ENCODE peak calls at places on chromosomes 12 and 14, in four cellular contexts. F is OCI-M1, C is hypothalamus, H is HFFc6. T is an unnamed sample.

GRCh38 chr14:73887116-73887490 is 444 bp downstream of the ZNF410 start:
- DNase-seq in F (peak), C (no peak), H (no peak), T (no peak)

GRCh38 chr14:21030531-21030930 is 514 bp downstream of the TPPP2 start:
- DNase-seq in F (no peak), C (no peak), H (no peak), T (no peak)

GRCh38 chr12:11765817-11766794 is 116.6 kb downstream of the ETV6 start:
- DNase-seq in F (peak), C (no peak), H (peak), T (peak)

GRCh38 chr14:64732066-64732465 is 27.8 kb downstream of the PLEKHG3 start:
- DNase-seq in F (no peak), C (no peak), H (no peak), T (no peak)

GRCh38 chr12:46386360-46386867 is 13.8 kb upstream of the SLC38A2 start:
- DNase-seq in F (no peak), C (no peak), H (peak), T (peak)

GRCh38 chr12:39571351-39571750 is 48.3 kb downstream of the ABCD2 start:
- DNase-seq in F (no peak), C (no peak), H (no peak), T (no peak)

GRCh38 chr12:18677189-18677588 is 60.6 kb downstream of the PLCZ1 start:
- DNase-seq in F (no peak), C (no peak), H (no peak), T (peak)

GRCh38 chr14:66032800-66033199 is 453.4 kb upstream of the CCDC196 start:
- DNase-seq in F (no peak), C (no peak), H (no peak), T (no peak)

GRCh38 chr14:56136571-56137498 is 18.6 kb downstream of the PELI2 start:
- DNase-seq in F (no peak), C (no peak), H (no peak), T (no peak)

GRCh38 chr12:105814283-105814682 is 324.5 kb downstream of the NUAK1 start:
- DNase-seq in F (no peak), C (no peak), H (no peak), T (no peak)

GRCh38 chr12:62530596-62530995 is 64.0 kb downstream of the MON2 start:
- DNase-seq in F (no peak), C (no peak), H (peak), T (no peak)

GRCh38 chr12:111024205-111024794 is 103.9 kb upstream of the MYL2 start:
- DNase-seq in F (peak), C (peak), H (peak), T (peak)

GRCh38 chr12:15393037-15393436 is 70.7 kb downstream of the PTPRO start:
- DNase-seq in F (no peak), C (no peak), H (no peak), T (no peak)

GRCh38 chr12:114625294-114625851 is 58.6 kb downstream of the TBX3 start:
- DNase-seq in F (peak), C (no peak), H (peak), T (peak)

GRCh38 chr12:20268121-20268732 is 100.1 kb upstream of the PDE3A start:
- DNase-seq in F (peak), C (no peak), H (no peak), T (no peak)

T was measured in GM03348.